ENCODE peak calls at places on chromosomes 7 and 10, in eight cellular contexts. L is substantia nigra, Q is foreskin melanocyte, M is skeletal muscle cell, F is hypothalamus, T is amygdala, R is Daoy, Y is RWPE1. U is an unnamed sample.

GRCh38 chr10:70592186-70592735 is 10.3 kb downstream of the PRF1 start:
- DNase-seq in M (no peak), Q (no peak), F (no peak), L (no peak), R (no peak), T (no peak), Y (no peak), U (no peak)

GRCh38 chr10:112967200-112967599 is 17.2 kb downstream of the TCF7L2 start:
- DNase-seq in L (no peak), Y (peak), Q (no peak), M (peak), F (no peak), T (no peak), R (peak), U (no peak)

GRCh38 chr7:50657341-50657873 is 92.2 kb upstream of the DDC start:
- DNase-seq in Y (peak), L (no peak), F (no peak), M (peak), R (no peak), Q (no peak), T (no peak), U (no peak)

GRCh38 chr7:56287429-56288138 is 171.4 kb upstream of the NUPR2 start:
- DNase-seq in F (peak), L (no peak), Q (no peak), R (peak), M (no peak), Y (no peak), T (peak), U (peak)

GRCh38 chr10:90856964-90857634 is 740 bp downstream of the HTR7 start:
- DNase-seq in L (no peak), Y (no peak), Q (no peak), R (peak), M (no peak), T (no peak), F (no peak), U (no peak)

GRCh38 chr7:78417180-78417853 is 618.7 kb downstream of the PHTF2 start:
- DNase-seq in M (no peak), R (no peak), L (no peak), Y (no peak), F (no peak), Q (no peak), T (no peak), U (no peak)

GRCh38 chr10:73771722-73772279 is 10.0 kb upstream of the CHCHD1 start:
- DNase-seq in Y (peak), R (peak), L (no peak), F (peak), Q (peak), M (peak), T (no peak), U (peak)

GRCh38 chr7:69687739-69688431 is 89.6 kb downstream of the AUTS2 start:
- DNase-seq in F (no peak), Q (no peak), L (no peak), M (no peak), R (no peak), Y (no peak), T (no peak), U (no peak)

GRCh38 chr10:95391570-95392249 is 100.9 kb upstream of the PDLIM1 start:
- DNase-seq in Y (peak), T (no peak), L (no peak), Q (no peak), F (no peak), M (peak), R (peak), U (no peak)

GRCh38 chr10:91124016-91124415 is 96.4 kb upstream of the PCGF5 start:
- DNase-seq in F (no peak), Q (no peak), M (no peak), T (no peak), Y (no peak), L (no peak), R (no peak), U (no peak)

U was measured in heart right ventricle.